ENCODE peak calls at places on chromosomes 6 and 20, in eight cellular contexts. D, N, L, X, C, U, F and Y are unnamed samples.

GRCh38 chr6:123962508-123962907 is 158.8 kb downstream of the NKAIN2 start:
- DNase-seq in D (no peak), N (no peak), L (peak; percentile 61), X (no peak), C (peak; percentile 92), U (no peak), F (no peak), Y (no peak)

GRCh38 chr6:163343609-163344008 is 70.9 kb upstream of the QKI start:
- DNase-seq in D (no peak), N (no peak), L (no peak), X (no peak), C (no peak), U (no peak), F (no peak), Y (no peak)

GRCh38 chr6:39228111-39228971 is 934 bp downstream of the KCNK5 start:
- DNase-seq in D (no peak), N (no peak), L (peak; percentile 57), X (no peak), C (no peak), U (no peak), F (no peak), Y (no peak)

GRCh38 chr20:59455392-59456341 is 148.7 kb upstream of the PHACTR3 start:
- DNase-seq in D (peak; percentile 10), N (no peak), L (no peak), X (no peak), C (peak; percentile 24), U (peak; percentile 32), F (peak; percentile 7), Y (no peak)

GRCh38 chr6:152356659-152357058 is 280.5 kb downstream of the SYNE1 start:
- DNase-seq in D (peak; percentile 47), N (no peak), L (no peak), X (peak; percentile 32), C (no peak), U (peak; percentile 11), F (peak; percentile 62), Y (no peak)

GRCh38 chr20:10492065-10492464 is 57.0 kb downstream of the SLX4IP start:
- DNase-seq in D (peak; percentile 70), N (no peak), L (no peak), X (peak; percentile 61), C (no peak), U (no peak), F (peak; percentile 53), Y (no peak)

GRCh38 chr6:46023216-46023915 is 7.7 kb upstream of the CLIC5 start:
- DNase-seq in D (no peak), N (no peak), L (no peak), X (no peak), C (no peak), U (no peak), F (peak; percentile 75), Y (no peak)

GRCh38 chr6:151034825-151035781 is 169.6 kb downstream of the MTHFD1L start:
- DNase-seq in D (no peak), N (no peak), L (no peak), X (no peak), C (no peak), U (no peak), F (no peak), Y (no peak)

GRCh38 chr6:13763740-13764381 is 50.5 kb downstream of the MCUR1 start:
- DNase-seq in D (no peak), N (no peak), L (no peak), X (no peak), C (no peak), U (no peak), F (no peak), Y (no peak)

GRCh38 chr6:25670793-25671513 is 18.9 kb downstream of the SCGN start:
- DNase-seq in D (no peak), N (no peak), L (no peak), X (no peak), C (no peak), U (no peak), F (no peak), Y (no peak)

GRCh38 chr6:27061235-27061993 is 186.1 kb upstream of the PRSS16 start:
- DNase-seq in D (no peak), N (no peak), L (no peak), X (no peak), C (no peak), U (no peak), F (no peak), Y (no peak)

GRCh38 chr6:116229287-116229913 is 24.5 kb downstream of the TSPYL4 start:
- DNase-seq in D (peak; percentile 91), N (peak; percentile 89), L (peak; percentile 51), X (peak; percentile 95), C (peak; percentile 45), U (peak; percentile 82), F (peak; percentile 96), Y (no peak)

GRCh38 chr20:52783769-52784168 is 188.4 kb upstream of the TSHZ2 start:
- DNase-seq in D (no peak), N (no peak), L (no peak), X (no peak), C (no peak), U (peak; percentile 44), F (no peak), Y (no peak)

GRCh38 chr6:125780540-125781306 is 10.0 kb upstream of the NCOA7 start:
- DNase-seq in D (peak; percentile 78), N (peak; percentile 51), L (peak; percentile 69), X (peak; percentile 69), C (peak; percentile 54), U (peak; percentile 23), F (peak; percentile 93), Y (no peak)

GRCh38 chr6:71373943-71374342 is 85.3 kb downstream of the OGFRL1 start:
- DNase-seq in D (no peak), N (no peak), L (no peak), X (no peak), C (no peak), U (no peak), F (no peak), Y (no peak)

GRCh38 chr20:58993332-58994248 is 12.5 kb downstream of the NELFCD start:
- DNase-seq in D (no peak), N (peak; percentile 13), L (no peak), X (no peak), C (peak; percentile 8), U (no peak), F (no peak), Y (no peak)

GRCh38 chr6:65116326-65116725 is 590.7 kb downstream of the EYS start:
- DNase-seq in D (no peak), N (no peak), L (no peak), X (no peak), C (no peak), U (no peak), F (no peak), Y (no peak)

GRCh38 chr20:55456316-55456940 is 548.9 kb downstream of the CBLN4 start:
- DNase-seq in D (no peak), N (no peak), L (no peak), X (no peak), C (no peak), U (no peak), F (no peak), Y (no peak)

GRCh38 chr6:101011165-101011564 is 130.0 kb upstream of the ASCC3 start:
- DNase-seq in D (no peak), N (no peak), L (no peak), X (no peak), C (no peak), U (no peak), F (no peak), Y (no peak)

GRCh38 chr20:48772183-48772976 is 55.4 kb downstream of the PREX1 start:
- DNase-seq in D (no peak), N (no peak), L (no peak), X (no peak), C (no peak), U (peak; percentile 17), F (no peak), Y (no peak)

GRCh38 chr6:69349776-69350175 is 447.0 kb downstream of the LMBRD1 start:
- DNase-seq in D (no peak), N (no peak), L (no peak), X (no peak), C (no peak), U (no peak), F (no peak), Y (no peak)

GRCh38 chr20:22411568-22412450 is 172.6 kb downstream of the FOXA2 start:
- DNase-seq in D (no peak), N (no peak), L (no peak), X (no peak), C (peak; percentile 64), U (no peak), F (peak; percentile 100), Y (no peak)

GRCh38 chr6:137363805-137364138 is 130.4 kb downstream of the OLIG3 start:
- DNase-seq in D (no peak), N (no peak), L (no peak), X (peak; percentile 11), C (no peak), U (no peak), F (no peak), Y (no peak)
- TF ChIP-seq CTCF in D (no peak), N (no peak), L (no peak), X (no peak), C (no peak), U (no peak), F (no peak), Y (no peak)

GRCh38 chr6:139500977-139501376 is 126.5 kb upstream of the CITED2 start:
- DNase-seq in D (peak; percentile 19), N (no peak), L (no peak), X (no peak), C (no peak), U (no peak), F (no peak), Y (no peak)
- TF ChIP-seq CTCF in D (no peak), N (no peak), L (no peak), X (no peak), C (no peak), U (no peak), F (no peak), Y (no peak)

GRCh38 chr6:2416128-2416712 is 170.8 kb upstream of the GMDS start:
- DNase-seq in D (no peak), N (no peak), L (no peak), X (no peak), C (no peak), U (no peak), F (no peak), Y (no peak)

GRCh38 chr6:2410982-2411381 is 165.6 kb upstream of the GMDS start:
- DNase-seq in D (no peak), N (no peak), L (no peak), X (no peak), C (no peak), U (no peak), F (no peak), Y (no peak)

GRCh38 chr6:2414885-2415523 is 169.6 kb upstream of the GMDS start:
- DNase-seq in D (no peak), N (no peak), L (no peak), X (no peak), C (no peak), U (no peak), F (no peak), Y (no peak)

DNA sequence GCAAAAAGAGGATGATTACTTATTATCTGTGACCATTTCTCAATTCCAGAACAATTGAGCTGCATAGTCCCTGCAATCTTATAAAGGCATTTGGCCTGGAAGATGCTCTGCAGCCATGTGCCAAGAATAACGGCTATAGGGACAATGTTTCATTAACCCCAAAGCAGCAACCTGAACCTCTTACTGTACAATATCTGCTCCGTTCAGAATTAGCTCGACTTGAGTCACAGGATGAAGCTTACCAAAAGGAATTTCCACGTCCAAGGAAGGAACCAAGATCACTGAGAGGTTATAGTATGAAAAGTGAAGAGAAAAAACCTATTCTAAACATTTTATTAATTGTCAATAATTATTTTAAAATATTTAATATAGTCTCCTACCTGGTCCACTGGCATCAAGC is 167.3 kb upstream of the GMDS start:
- DNase-seq in D (peak; percentile 90), N (no peak), L (no peak), X (peak; percentile 87), C (no peak), U (no peak), F (peak; percentile 66), Y (no peak)
- TF ChIP-seq CTCF in D (no peak), N (no peak), L (no peak), X (no peak), C (no peak), U (no peak), F (no peak), Y (no peak)

GRCh38 chr6:30879684-30880427 is 4.5 kb upstream of the DDR1 start:
- DNase-seq in D (no peak), N (no peak), L (no peak), X (no peak), C (no peak), U (no peak), F (no peak), Y (no peak)
- TF ChIP-seq CTCF in D (no peak), N (no peak), L (no peak), X (no peak), C (no peak), U (no peak), F (no peak), Y (no peak)